ENCODE peak calls at places on chromosomes 12 and 14, in four cellular contexts. F is colonic mucosa, I is endodermal cell, Q is heart right ventricle. T is an unnamed sample.

GRCh38 chr12:3592856-3593625 is 102.0 kb downstream of the PRMT8 start:
- DNase-seq in F (no peak), I (no peak), Q (no peak), T (no peak)

GRCh38 chr12:123633379-123634141 is at the start of the genes EIF2B1 and GTF2H3:
- DNase-seq in F (peak), I (peak), Q (peak), T (peak)

GRCh38 chr12:49923035-49923644 is 19.4 kb upstream of the FAIM2 start:
- DNase-seq in F (no peak), I (peak), Q (no peak), T (no peak)

GRCh38 chr14:104888489-104889373 is 23.7 kb downstream of the CEP170B start:
- DNase-seq in F (peak), I (peak), Q (no peak), T (no peak)

GRCh38 chr14:104503691-104504090 is 75.9 kb upstream of the C14orf180 start:
- DNase-seq in F (no peak), I (peak), Q (no peak), T (no peak)

GRCh38 chr14:35045798-35046047 is 349 bp upstream of the FAM177A1 start:
- DNase-seq in F (no peak), I (no peak), Q (no peak), T (no peak)

GRCh38 chr14:37591941-37592287 is 3.1 kb downstream of the FOXA1 start:
- DNase-seq in F (peak), I (no peak), Q (no peak), T (peak)

GRCh38 chr12:120928864-120929652 is 24.9 kb upstream of the SPPL3 start:
- DNase-seq in F (peak), I (peak), Q (no peak), T (peak)

GRCh38 chr12:7868391-7868790 is 4.3 kb downstream of the SLC2A14 start:
- DNase-seq in F (no peak), I (no peak), Q (no peak), T (no peak)

GRCh38 chr12:9708853-9709252 is 24.0 kb downstream of the CLECL1 start:
- DNase-seq in F (no peak), I (no peak), Q (no peak), T (no peak)

GRCh38 chr12:9707864-9708808 is 24.8 kb downstream of the CLECL1 start:
- DNase-seq in F (peak), I (peak), Q (peak), T (peak)

GRCh38 chr12:9707356-9707755 is 25.5 kb downstream of the CLECL1 start:
- DNase-seq in F (no peak), I (no peak), Q (no peak), T (no peak)

GRCh38 chr12:9702239-9702638 is 30.7 kb downstream of the CLECL1 start:
- DNase-seq in F (no peak), I (no peak), Q (no peak), T (no peak)

GRCh38 chr12:9706081-9706685 is 26.7 kb downstream of the CLECL1 start:
- DNase-seq in F (no peak), I (no peak), Q (no peak), T (no peak)
- H3K27ac ChIP-seq in F (no peak), I (no peak), Q (no peak), T (no peak)

GRCh38 chr14:106204063-106204462 is 677.7 kb downstream of the TMEM121 start:
- DNase-seq in F (no peak), I (no peak), Q (no peak), T (no peak)

GRCh38 chr14:106207316-106207715 is 680.9 kb downstream of the TMEM121 start:
- DNase-seq in F (no peak), I (no peak), Q (no peak), T (no peak)

GRCh38 chr14:106201376-106201775 is 675.0 kb downstream of the TMEM121 start:
- DNase-seq in F (no peak), I (no peak), Q (no peak), T (no peak)

GRCh38 chr14:106200539-106201310 is 674.3 kb downstream of the TMEM121 start:
- DNase-seq in F (no peak), I (no peak), Q (no peak), T (no peak)

DNA sequence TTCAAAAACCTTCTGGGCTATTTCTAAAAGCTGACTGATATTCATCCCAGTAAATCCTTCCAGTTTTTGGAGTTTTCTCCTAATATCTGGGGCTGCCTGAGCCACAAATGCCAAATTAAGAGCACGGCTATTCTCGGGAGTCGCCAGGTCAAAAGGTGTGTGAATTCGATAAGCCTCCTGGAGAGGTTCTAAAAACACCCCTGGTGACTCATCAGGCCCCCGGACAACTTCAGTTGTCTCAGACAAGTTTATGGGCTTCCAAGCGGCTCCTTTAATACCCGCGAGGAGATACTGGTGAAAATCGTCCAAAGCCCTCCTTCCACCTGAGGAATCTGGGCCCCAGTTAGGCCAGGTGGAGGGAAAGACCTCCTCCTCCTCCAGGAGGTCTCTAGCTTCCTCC is 677.1 kb downstream of the TMEM121 start:
- DNase-seq in F (no peak), I (no peak), Q (no peak), T (no peak)
- H3K27ac ChIP-seq in F (no peak), I (no peak), Q (no peak), T (no peak)

DNA sequence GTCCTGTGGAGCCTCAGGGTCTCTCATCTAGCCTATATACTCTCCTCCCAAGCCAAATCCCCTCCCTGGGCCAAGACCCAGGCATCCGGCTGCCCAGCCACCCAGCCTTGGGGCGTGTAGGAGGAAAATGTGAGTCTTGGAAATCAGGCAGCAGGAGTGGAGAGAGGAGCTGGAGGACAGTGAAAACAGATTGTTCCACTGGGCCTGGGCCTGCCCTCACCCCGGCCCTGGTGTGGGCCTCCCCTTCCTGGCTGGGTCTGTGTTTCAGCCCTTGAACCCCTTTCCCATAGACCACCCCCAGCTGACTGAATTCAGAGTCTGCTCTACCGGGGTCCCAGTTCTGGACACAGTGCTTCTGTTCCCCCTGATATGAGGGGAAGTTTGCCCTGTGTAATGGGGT is 6.7 kb downstream of the ITGA5 start:
- DNase-seq in F (no peak), I (peak), Q (no peak), T (no peak)
- H3K27ac ChIP-seq in F (peak), I (no peak), Q (peak), T (peak)

DNA sequence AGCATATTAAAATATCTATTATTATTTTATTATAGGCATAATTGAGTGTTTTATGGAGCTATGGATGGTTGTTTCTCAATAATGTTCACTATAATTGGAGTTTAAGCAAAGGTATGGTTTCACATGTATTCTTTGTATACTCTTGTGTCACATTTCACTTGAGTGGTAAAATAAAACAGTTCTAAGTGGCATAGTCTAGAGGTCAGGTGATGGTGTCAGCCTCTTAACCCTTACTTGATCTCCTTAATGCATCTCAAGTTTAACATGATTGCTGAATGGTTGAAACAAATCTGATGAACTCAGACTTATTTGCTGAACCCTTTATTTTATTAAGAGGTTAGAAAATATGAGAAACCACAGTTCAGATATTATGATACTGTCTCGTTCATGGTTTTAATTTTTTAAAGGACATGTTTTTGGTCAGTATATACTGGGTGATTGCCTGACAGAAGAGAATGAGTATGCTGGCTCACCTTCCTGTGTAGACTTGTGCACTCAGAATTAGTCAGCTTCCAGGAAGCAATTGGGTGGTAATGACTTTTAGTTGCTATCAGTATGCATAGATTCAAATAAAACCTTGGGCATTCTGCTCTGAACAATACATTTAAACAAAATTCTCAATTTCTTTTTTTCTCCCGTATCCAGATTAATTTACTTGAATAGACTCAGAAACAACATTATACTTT is 464.6 kb downstream of the PCNX1 start:
- DNase-seq in F (no peak), I (no peak), Q (no peak), T (no peak)
- H3K27ac ChIP-seq in F (peak), I (no peak), Q (no peak), T (no peak)

GRCh38 chr12:94701711-94702110 is 51.4 kb upstream of the TMCC3 start:
- DNase-seq in F (no peak), I (peak), Q (no peak), T (no peak)

GRCh38 chr12:94704452-94704871 is 54.1 kb upstream of the TMCC3 start:
- DNase-seq in F (no peak), I (no peak), Q (peak), T (no peak)

GRCh38 chr12:94707892-94708291 is 57.5 kb upstream of the TMCC3 start:
- DNase-seq in F (peak), I (no peak), Q (peak), T (peak)

GRCh38 chr12:94705656-94706055 is 55.3 kb upstream of the TMCC3 start:
- DNase-seq in F (no peak), I (no peak), Q (no peak), T (no peak)

DNA sequence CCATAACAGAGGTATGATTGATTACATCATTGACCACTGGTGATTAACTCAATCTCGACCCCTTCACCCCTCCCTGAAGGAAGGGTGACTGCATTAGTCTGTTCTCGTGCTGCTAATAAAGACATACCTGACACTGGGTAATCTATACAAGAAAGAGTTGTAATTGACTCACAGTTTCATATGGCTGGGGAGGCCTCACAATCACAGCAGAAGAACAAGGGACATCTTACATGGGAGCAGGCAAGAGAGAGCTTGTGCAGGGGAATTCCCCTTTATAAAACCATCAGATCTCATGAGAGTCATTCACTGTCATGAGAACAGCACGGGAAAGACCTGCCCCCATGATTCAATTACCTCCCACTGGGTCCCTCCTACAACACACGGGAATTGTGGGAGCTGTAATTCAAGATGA is 55.9 kb upstream of the TMCC3 start:
- DNase-seq in F (no peak), I (no peak), Q (no peak), T (no peak)
- H3K27ac ChIP-seq in F (no peak), I (no peak), Q (no peak), T (no peak)

GRCh38 chr12:2057041-2057792 is 4.4 kb downstream of the CACNA1C start:
- DNase-seq in F (peak), I (peak), Q (peak), T (no peak)

GRCh38 chr12:2051700-2052625 is 824 bp upstream of the CACNA1C start:
- DNase-seq in F (no peak), I (peak), Q (no peak), T (no peak)

GRCh38 chr12:2054091-2055018 is 1.6 kb downstream of the CACNA1C start:
- DNase-seq in F (no peak), I (peak), Q (no peak), T (no peak)

GRCh38 chr12:2052861-2053674 is at the start of gene CACNA1C:
- DNase-seq in F (peak), I (peak), Q (peak), T (no peak)

DNA sequence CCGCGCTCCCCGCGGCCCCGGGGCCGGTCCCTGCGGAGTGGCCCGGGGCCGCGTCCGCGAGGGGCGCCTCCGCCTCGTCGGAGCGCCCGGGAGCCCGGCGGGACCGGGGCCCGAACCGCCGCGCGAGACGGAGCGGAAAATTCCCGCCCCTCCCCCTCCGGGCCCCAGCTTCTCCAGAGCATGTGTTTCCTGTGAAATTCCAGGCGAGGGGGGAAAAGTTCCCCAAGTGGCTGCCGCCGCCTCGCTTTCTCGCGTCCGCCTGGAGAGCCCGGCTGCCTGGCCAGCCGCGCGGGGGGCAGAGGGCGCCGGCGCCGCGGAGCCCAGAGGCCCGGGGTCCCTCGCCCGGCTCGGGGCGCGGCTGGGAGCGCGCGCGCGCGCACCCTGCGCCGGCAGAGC is 886 bp downstream of the CACNA1C start:
- DNase-seq in F (no peak), I (peak), Q (peak), T (no peak)
- H3K27ac ChIP-seq in F (no peak), I (no peak), Q (peak), T (peak)

T was measured in lung.